ENCODE peak calls at places on chromosomes 12 and 14, in eight cellular contexts. One of them, this sample, is unnamed.

GRCh38 chr12:91833780-91834359 is 311.8 kb downstream of the BTG1 start:
- DNase-seq in RWPE1: no peak
- DNase-seq in CD8-positive, alpha-beta memory T cell: no peak
- DNase-seq in neuronal stem cell: no peak
- DNase-seq in effector memory CD4-positive, alpha-beta T cell: no peak
- DNase-seq in CD4-positive, CD25-positive, alpha-beta regulatory T cell: no peak
- DNase-seq in aorta: no peak
- DNase-seq in fibroblast of lung: no peak
- DNase-seq in this sample: no peak

GRCh38 chr14:101222362-101223090 is 319.0 kb upstream of the RTL1 start:
- DNase-seq in RWPE1: no peak
- DNase-seq in CD8-positive, alpha-beta memory T cell: no peak
- DNase-seq in neuronal stem cell: peak
- DNase-seq in effector memory CD4-positive, alpha-beta T cell: no peak
- DNase-seq in CD4-positive, CD25-positive, alpha-beta regulatory T cell: no peak
- DNase-seq in aorta: no peak
- DNase-seq in fibroblast of lung: no peak
- DNase-seq in this sample: no peak

GRCh38 chr12:97560766-97561165 is 98.2 kb downstream of the RMST start:
- DNase-seq in RWPE1: no peak
- DNase-seq in CD8-positive, alpha-beta memory T cell: no peak
- DNase-seq in neuronal stem cell: no peak
- DNase-seq in effector memory CD4-positive, alpha-beta T cell: no peak
- DNase-seq in CD4-positive, CD25-positive, alpha-beta regulatory T cell: no peak
- DNase-seq in aorta: no peak
- DNase-seq in fibroblast of lung: no peak
- DNase-seq in this sample: no peak

GRCh38 chr12:51635371-51635770 is 44.3 kb downstream of the SCN8A start:
- DNase-seq in RWPE1: peak
- DNase-seq in CD8-positive, alpha-beta memory T cell: no peak
- DNase-seq in neuronal stem cell: no peak
- DNase-seq in effector memory CD4-positive, alpha-beta T cell: no peak
- DNase-seq in CD4-positive, CD25-positive, alpha-beta regulatory T cell: no peak
- DNase-seq in aorta: no peak
- DNase-seq in fibroblast of lung: no peak
- DNase-seq in this sample: no peak

GRCh38 chr14:84340938-84341337 is 1189.0 kb upstream of the FLRT2 start:
- DNase-seq in RWPE1: no peak
- DNase-seq in CD8-positive, alpha-beta memory T cell: no peak
- DNase-seq in neuronal stem cell: no peak
- DNase-seq in effector memory CD4-positive, alpha-beta T cell: no peak
- DNase-seq in CD4-positive, CD25-positive, alpha-beta regulatory T cell: no peak
- DNase-seq in aorta: no peak
- DNase-seq in fibroblast of lung: peak
- DNase-seq in this sample: no peak

GRCh38 chr12:43312991-43313505 is 239.0 kb downstream of the ADAMTS20 start:
- DNase-seq in RWPE1: no peak
- DNase-seq in CD8-positive, alpha-beta memory T cell: no peak
- DNase-seq in neuronal stem cell: no peak
- DNase-seq in effector memory CD4-positive, alpha-beta T cell: no peak
- DNase-seq in CD4-positive, CD25-positive, alpha-beta regulatory T cell: no peak
- DNase-seq in aorta: no peak
- DNase-seq in fibroblast of lung: no peak
- DNase-seq in this sample: no peak

GRCh38 chr12:45658066-45658465 is 71.4 kb upstream of the ARID2 start:
- DNase-seq in RWPE1: no peak
- DNase-seq in CD8-positive, alpha-beta memory T cell: no peak
- DNase-seq in neuronal stem cell: no peak
- DNase-seq in effector memory CD4-positive, alpha-beta T cell: no peak
- DNase-seq in CD4-positive, CD25-positive, alpha-beta regulatory T cell: no peak
- DNase-seq in aorta: no peak
- DNase-seq in fibroblast of lung: no peak
- DNase-seq in this sample: no peak

GRCh38 chr12:79997115-79997805 is 62.4 kb upstream of the PPP1R12A start:
- DNase-seq in RWPE1: no peak
- DNase-seq in CD8-positive, alpha-beta memory T cell: no peak
- DNase-seq in neuronal stem cell: no peak
- DNase-seq in effector memory CD4-positive, alpha-beta T cell: no peak
- DNase-seq in CD4-positive, CD25-positive, alpha-beta regulatory T cell: no peak
- DNase-seq in aorta: no peak
- DNase-seq in fibroblast of lung: peak
- DNase-seq in this sample: no peak

GRCh38 chr14:104277416-104278213 is 139.2 kb downstream of the KIF26A start:
- DNase-seq in RWPE1: no peak
- DNase-seq in CD8-positive, alpha-beta memory T cell: no peak
- DNase-seq in neuronal stem cell: no peak
- DNase-seq in effector memory CD4-positive, alpha-beta T cell: no peak
- DNase-seq in CD4-positive, CD25-positive, alpha-beta regulatory T cell: no peak
- DNase-seq in aorta: no peak
- DNase-seq in fibroblast of lung: no peak
- DNase-seq in this sample: no peak

GRCh38 chr12:12714276-12715001 is 2.7 kb upstream of the CDKN1B start:
- DNase-seq in RWPE1: no peak
- DNase-seq in CD8-positive, alpha-beta memory T cell: peak
- DNase-seq in neuronal stem cell: no peak
- DNase-seq in effector memory CD4-positive, alpha-beta T cell: peak
- DNase-seq in CD4-positive, CD25-positive, alpha-beta regulatory T cell: peak
- DNase-seq in aorta: peak
- DNase-seq in fibroblast of lung: peak
- DNase-seq in this sample: no peak

GRCh38 chr12:90368081-90368480 is 586.9 kb downstream of the CCER1 start:
- DNase-seq in RWPE1: no peak
- DNase-seq in CD8-positive, alpha-beta memory T cell: no peak
- DNase-seq in neuronal stem cell: no peak
- DNase-seq in effector memory CD4-positive, alpha-beta T cell: no peak
- DNase-seq in CD4-positive, CD25-positive, alpha-beta regulatory T cell: no peak
- DNase-seq in aorta: no peak
- DNase-seq in fibroblast of lung: no peak
- DNase-seq in this sample: no peak

GRCh38 chr14:88326352-88327103 is 3.5 kb upstream of the KCNK10 start:
- DNase-seq in RWPE1: no peak
- DNase-seq in CD8-positive, alpha-beta memory T cell: no peak
- DNase-seq in neuronal stem cell: no peak
- DNase-seq in effector memory CD4-positive, alpha-beta T cell: no peak
- DNase-seq in CD4-positive, CD25-positive, alpha-beta regulatory T cell: no peak
- DNase-seq in aorta: no peak
- DNase-seq in fibroblast of lung: no peak
- DNase-seq in this sample: no peak

GRCh38 chr12:77924703-77925102 is 94.0 kb downstream of the NAV3 start:
- DNase-seq in RWPE1: no peak
- DNase-seq in CD8-positive, alpha-beta memory T cell: no peak
- DNase-seq in neuronal stem cell: no peak
- DNase-seq in effector memory CD4-positive, alpha-beta T cell: no peak
- DNase-seq in CD4-positive, CD25-positive, alpha-beta regulatory T cell: no peak
- DNase-seq in aorta: no peak
- DNase-seq in fibroblast of lung: peak
- DNase-seq in this sample: peak

GRCh38 chr14:89956294-89957009 is 725 bp downstream of the TDP1 start:
- DNase-seq in RWPE1: peak
- DNase-seq in CD8-positive, alpha-beta memory T cell: peak
- DNase-seq in neuronal stem cell: peak
- DNase-seq in effector memory CD4-positive, alpha-beta T cell: peak
- DNase-seq in CD4-positive, CD25-positive, alpha-beta regulatory T cell: peak
- DNase-seq in aorta: peak
- DNase-seq in fibroblast of lung: peak
- DNase-seq in this sample: peak

GRCh38 chr14:88829188-88829587 is 4.7 kb downstream of the TTC8 start:
- DNase-seq in RWPE1: no peak
- DNase-seq in CD8-positive, alpha-beta memory T cell: no peak
- DNase-seq in neuronal stem cell: no peak
- DNase-seq in effector memory CD4-positive, alpha-beta T cell: no peak
- DNase-seq in CD4-positive, CD25-positive, alpha-beta regulatory T cell: no peak
- DNase-seq in aorta: no peak
- DNase-seq in fibroblast of lung: no peak
- DNase-seq in this sample: no peak

GRCh38 chr14:22607291-22607690 is 9.2 kb downstream of the ABHD4 start:
- DNase-seq in RWPE1: no peak
- DNase-seq in CD8-positive, alpha-beta memory T cell: no peak
- DNase-seq in neuronal stem cell: no peak
- DNase-seq in effector memory CD4-positive, alpha-beta T cell: no peak
- DNase-seq in CD4-positive, CD25-positive, alpha-beta regulatory T cell: no peak
- DNase-seq in aorta: no peak
- DNase-seq in fibroblast of lung: no peak
- DNase-seq in this sample: no peak

GRCh38 chr14:103087343-103087835 is 3.4 kb downstream of the LBHD2 start:
- DNase-seq in RWPE1: no peak
- DNase-seq in CD8-positive, alpha-beta memory T cell: no peak
- DNase-seq in neuronal stem cell: peak
- DNase-seq in effector memory CD4-positive, alpha-beta T cell: no peak
- DNase-seq in CD4-positive, CD25-positive, alpha-beta regulatory T cell: no peak
- DNase-seq in aorta: no peak
- DNase-seq in fibroblast of lung: no peak
- DNase-seq in this sample: no peak

DNA sequence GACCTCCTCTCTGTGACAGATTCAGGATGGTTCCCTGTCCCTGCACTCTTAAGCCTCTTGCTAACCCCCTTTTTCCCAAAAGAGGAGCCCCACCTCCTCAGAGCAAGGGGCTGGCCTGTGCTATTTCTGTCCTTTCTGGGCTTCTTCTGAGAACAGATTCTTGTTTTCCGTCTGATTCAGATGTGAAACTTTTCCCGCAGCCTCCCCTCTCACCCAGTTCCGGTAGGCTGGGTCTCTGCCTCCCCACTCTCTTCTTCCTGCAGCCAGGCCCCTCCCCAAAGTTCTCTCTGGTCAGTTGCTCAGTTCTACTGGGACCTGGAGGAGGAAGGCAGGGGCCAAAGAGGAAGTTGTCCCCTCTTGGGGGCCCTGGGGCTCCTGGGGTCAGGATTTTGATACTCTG is 11.8 kb downstream of the PDE1B start:
- DNase-seq in RWPE1: no peak
- DNase-seq in CD8-positive, alpha-beta memory T cell: no peak
- DNase-seq in neuronal stem cell: no peak
- DNase-seq in effector memory CD4-positive, alpha-beta T cell: no peak
- DNase-seq in CD4-positive, CD25-positive, alpha-beta regulatory T cell: no peak
- DNase-seq in aorta: peak
- DNase-seq in fibroblast of lung: no peak
- DNase-seq in this sample: no peak
- H3K27ac ChIP-seq in RWPE1: no peak
- H3K27ac ChIP-seq in CD8-positive, alpha-beta memory T cell: no peak
- H3K27ac ChIP-seq in neuronal stem cell: no peak
- H3K27ac ChIP-seq in effector memory CD4-positive, alpha-beta T cell: no peak
- H3K27ac ChIP-seq in CD4-positive, CD25-positive, alpha-beta regulatory T cell: peak
- H3K27ac ChIP-seq in aorta: peak
- H3K27ac ChIP-seq in fibroblast of lung: no peak
- H3K27ac ChIP-seq in this sample: no peak

GRCh38 chr14:74510955-74511354 is 17.4 kb downstream of the ISCA2 start:
- DNase-seq in RWPE1: peak
- DNase-seq in CD8-positive, alpha-beta memory T cell: no peak
- DNase-seq in neuronal stem cell: no peak
- DNase-seq in effector memory CD4-positive, alpha-beta T cell: no peak
- DNase-seq in CD4-positive, CD25-positive, alpha-beta regulatory T cell: no peak
- DNase-seq in aorta: peak
- DNase-seq in fibroblast of lung: peak
- DNase-seq in this sample: no peak
- H3K27ac ChIP-seq in RWPE1: peak
- H3K27ac ChIP-seq in CD8-positive, alpha-beta memory T cell: no peak
- H3K27ac ChIP-seq in neuronal stem cell: peak
- H3K27ac ChIP-seq in effector memory CD4-positive, alpha-beta T cell: no peak
- H3K27ac ChIP-seq in CD4-positive, CD25-positive, alpha-beta regulatory T cell: no peak
- H3K27ac ChIP-seq in aorta: no peak
- H3K27ac ChIP-seq in fibroblast of lung: peak
- H3K27ac ChIP-seq in this sample: no peak

DNA sequence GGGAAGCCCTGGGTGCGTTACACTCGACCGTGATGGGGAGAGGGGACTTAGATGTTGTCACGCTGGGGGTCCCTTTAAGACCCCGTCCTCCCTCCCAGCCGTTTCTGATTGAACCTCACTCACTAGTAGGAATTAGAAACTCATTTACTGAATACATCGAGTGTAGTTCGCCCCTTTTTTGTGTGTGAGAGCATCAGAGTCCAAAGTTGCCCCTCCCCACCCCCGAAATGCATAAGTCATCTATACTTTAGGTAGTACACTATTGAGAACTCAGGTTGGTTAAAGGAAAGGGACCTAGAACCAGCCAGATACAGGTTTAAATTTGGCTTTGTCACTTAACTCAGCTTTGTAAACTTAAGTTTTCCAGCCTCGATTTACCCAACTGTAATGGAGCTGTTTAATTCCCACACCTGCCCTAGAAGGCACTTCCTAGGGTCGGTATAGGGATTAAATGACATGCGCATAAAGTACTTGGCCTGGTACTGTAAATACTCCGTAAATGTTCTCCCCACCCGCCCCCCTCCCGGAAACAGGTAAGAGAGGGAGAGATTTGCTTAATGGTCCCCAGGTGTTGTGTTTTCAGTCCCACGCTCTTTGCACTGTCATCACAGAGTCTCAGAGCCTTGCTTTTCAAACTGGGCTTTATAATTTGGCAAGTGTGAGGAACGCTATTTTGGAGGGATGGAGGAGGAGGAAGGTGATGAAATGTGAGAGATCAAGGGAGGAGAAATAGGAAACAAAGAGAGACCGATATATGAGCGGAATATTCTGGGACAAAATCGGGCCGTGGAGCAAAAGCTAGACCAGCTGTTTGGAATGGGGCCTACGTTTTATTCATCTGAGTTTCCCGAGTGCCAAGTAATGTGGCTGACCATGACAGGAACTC is 893 bp downstream of the SUDS3 start:
- DNase-seq in RWPE1: no peak
- DNase-seq in CD8-positive, alpha-beta memory T cell: no peak
- DNase-seq in neuronal stem cell: peak
- DNase-seq in effector memory CD4-positive, alpha-beta T cell: no peak
- DNase-seq in CD4-positive, CD25-positive, alpha-beta regulatory T cell: no peak
- DNase-seq in aorta: no peak
- DNase-seq in fibroblast of lung: no peak
- DNase-seq in this sample: no peak
- H3K27ac ChIP-seq in RWPE1: peak
- H3K27ac ChIP-seq in CD8-positive, alpha-beta memory T cell: peak
- H3K27ac ChIP-seq in neuronal stem cell: no peak
- H3K27ac ChIP-seq in effector memory CD4-positive, alpha-beta T cell: peak
- H3K27ac ChIP-seq in CD4-positive, CD25-positive, alpha-beta regulatory T cell: peak
- H3K27ac ChIP-seq in aorta: no peak
- H3K27ac ChIP-seq in fibroblast of lung: peak
- H3K27ac ChIP-seq in this sample: no peak

GRCh38 chr12:41531147-41531829 is 343.2 kb downstream of the PDZRN4 start:
- DNase-seq in RWPE1: no peak
- DNase-seq in CD8-positive, alpha-beta memory T cell: no peak
- DNase-seq in neuronal stem cell: no peak
- DNase-seq in effector memory CD4-positive, alpha-beta T cell: no peak
- DNase-seq in CD4-positive, CD25-positive, alpha-beta regulatory T cell: no peak
- DNase-seq in aorta: peak
- DNase-seq in fibroblast of lung: peak
- DNase-seq in this sample: no peak
- H3K27ac ChIP-seq in RWPE1: no peak
- H3K27ac ChIP-seq in CD8-positive, alpha-beta memory T cell: no peak
- H3K27ac ChIP-seq in neuronal stem cell: no peak
- H3K27ac ChIP-seq in effector memory CD4-positive, alpha-beta T cell: no peak
- H3K27ac ChIP-seq in CD4-positive, CD25-positive, alpha-beta regulatory T cell: no peak
- H3K27ac ChIP-seq in aorta: no peak
- H3K27ac ChIP-seq in fibroblast of lung: no peak
- H3K27ac ChIP-seq in this sample: no peak

This sample was measured in SK-N-MC.